ENCODE peak calls at places on chromosome 12, in five cellular contexts. One of them, this sample, is unnamed.

GRCh38 chr12:77686760-77687159 is 143.9 kb upstream of the NAV3 start:
- DNase-seq in Caco-2: no peak
- DNase-seq in ovary: no peak
- DNase-seq in CD4-positive, CD25-positive, alpha-beta regulatory T cell: no peak
- DNase-seq in Peyer's patch: no peak
- DNase-seq in this sample: no peak

GRCh38 chr12:24500466-24501232 is 448.3 kb downstream of the BCAT1 start:
- DNase-seq in Caco-2: no peak
- DNase-seq in ovary: no peak
- DNase-seq in CD4-positive, CD25-positive, alpha-beta regulatory T cell: no peak
- DNase-seq in Peyer's patch: no peak
- DNase-seq in this sample: no peak

GRCh38 chr12:127560041-127560478 is 706.9 kb upstream of the TMEM132C start:
- DNase-seq in Caco-2: no peak
- DNase-seq in ovary: no peak
- DNase-seq in CD4-positive, CD25-positive, alpha-beta regulatory T cell: no peak
- DNase-seq in Peyer's patch: no peak
- DNase-seq in this sample: no peak

GRCh38 chr12:118060301-118061010 is 523 bp downstream of the WSB2 start:
- DNase-seq in Caco-2: peak
- DNase-seq in ovary: peak
- DNase-seq in CD4-positive, CD25-positive, alpha-beta regulatory T cell: peak
- DNase-seq in Peyer's patch: peak
- DNase-seq in this sample: peak

GRCh38 chr12:122057007-122057735 is 21.4 kb upstream of the MLXIP start:
- DNase-seq in Caco-2: no peak
- DNase-seq in ovary: no peak
- DNase-seq in CD4-positive, CD25-positive, alpha-beta regulatory T cell: no peak
- DNase-seq in Peyer's patch: no peak
- DNase-seq in this sample: no peak

GRCh38 chr12:62861586-62861985 is 73.4 kb downstream of the PPM1H start:
- DNase-seq in Caco-2: no peak
- DNase-seq in ovary: no peak
- DNase-seq in CD4-positive, CD25-positive, alpha-beta regulatory T cell: no peak
- DNase-seq in Peyer's patch: no peak
- DNase-seq in this sample: no peak

GRCh38 chr12:2168808-2169207 is 116.0 kb downstream of the CACNA1C start:
- DNase-seq in Caco-2: peak
- DNase-seq in ovary: no peak
- DNase-seq in CD4-positive, CD25-positive, alpha-beta regulatory T cell: no peak
- DNase-seq in Peyer's patch: no peak
- DNase-seq in this sample: no peak

GRCh38 chr12:95202691-95203476 is 14.4 kb downstream of the FGD6 start:
- DNase-seq in Caco-2: no peak
- DNase-seq in ovary: no peak
- DNase-seq in CD4-positive, CD25-positive, alpha-beta regulatory T cell: no peak
- DNase-seq in Peyer's patch: no peak
- DNase-seq in this sample: no peak

GRCh38 chr12:85531345-85531744 is 251.3 kb downstream of the ALX1 start:
- DNase-seq in Caco-2: no peak
- DNase-seq in ovary: no peak
- DNase-seq in CD4-positive, CD25-positive, alpha-beta regulatory T cell: no peak
- DNase-seq in Peyer's patch: no peak
- DNase-seq in this sample: no peak

GRCh38 chr12:115598827-115599226 is 678.7 kb downstream of the MED13L start:
- DNase-seq in Caco-2: no peak
- DNase-seq in ovary: no peak
- DNase-seq in CD4-positive, CD25-positive, alpha-beta regulatory T cell: no peak
- DNase-seq in Peyer's patch: no peak
- DNase-seq in this sample: no peak

GRCh38 chr12:104741072-104741471 is 217.0 kb downstream of the SLC41A2 start:
- DNase-seq in Caco-2: no peak
- DNase-seq in ovary: no peak
- DNase-seq in CD4-positive, CD25-positive, alpha-beta regulatory T cell: no peak
- DNase-seq in Peyer's patch: no peak
- DNase-seq in this sample: no peak

GRCh38 chr12:14575585-14575984 is 7.9 kb upstream of the PLBD1 start:
- DNase-seq in Caco-2: no peak
- DNase-seq in ovary: no peak
- DNase-seq in CD4-positive, CD25-positive, alpha-beta regulatory T cell: no peak
- DNase-seq in Peyer's patch: no peak
- DNase-seq in this sample: no peak

GRCh38 chr12:62581288-62582064 is 114.8 kb downstream of the MON2 start:
- DNase-seq in Caco-2: no peak
- DNase-seq in ovary: no peak
- DNase-seq in CD4-positive, CD25-positive, alpha-beta regulatory T cell: peak
- DNase-seq in Peyer's patch: no peak
- DNase-seq in this sample: no peak

GRCh38 chr12:95259368-95259767 is 41.8 kb downstream of the VEZT start:
- DNase-seq in Caco-2: no peak
- DNase-seq in ovary: no peak
- DNase-seq in CD4-positive, CD25-positive, alpha-beta regulatory T cell: no peak
- DNase-seq in Peyer's patch: no peak
- DNase-seq in this sample: no peak

GRCh38 chr12:68557011-68557715 is 53.5 kb upstream of the RAP1B start:
- DNase-seq in Caco-2: no peak
- DNase-seq in ovary: no peak
- DNase-seq in CD4-positive, CD25-positive, alpha-beta regulatory T cell: no peak
- DNase-seq in Peyer's patch: no peak
- DNase-seq in this sample: no peak

GRCh38 chr12:112112423-112113132 is 4.0 kb upstream of the NAA25 start:
- DNase-seq in Caco-2: no peak
- DNase-seq in ovary: no peak
- DNase-seq in CD4-positive, CD25-positive, alpha-beta regulatory T cell: no peak
- DNase-seq in Peyer's patch: no peak
- DNase-seq in this sample: peak
- H3K4me3 ChIP-seq in Caco-2: no peak
- H3K4me3 ChIP-seq in ovary: no peak
- H3K4me3 ChIP-seq in CD4-positive, CD25-positive, alpha-beta regulatory T cell: no peak
- H3K4me3 ChIP-seq in Peyer's patch: no peak
- H3K4me3 ChIP-seq in this sample: no peak

GRCh38 chr12:6644257-6644596 is 3.0 kb downstream of the ACRBP start:
- DNase-seq in Caco-2: no peak
- DNase-seq in ovary: no peak
- DNase-seq in CD4-positive, CD25-positive, alpha-beta regulatory T cell: no peak
- DNase-seq in Peyer's patch: no peak
- DNase-seq in this sample: no peak
- H3K4me3 ChIP-seq in Caco-2: no peak
- H3K4me3 ChIP-seq in ovary: no peak
- H3K4me3 ChIP-seq in CD4-positive, CD25-positive, alpha-beta regulatory T cell: no peak
- H3K4me3 ChIP-seq in Peyer's patch: no peak
- H3K4me3 ChIP-seq in this sample: no peak

DNA sequence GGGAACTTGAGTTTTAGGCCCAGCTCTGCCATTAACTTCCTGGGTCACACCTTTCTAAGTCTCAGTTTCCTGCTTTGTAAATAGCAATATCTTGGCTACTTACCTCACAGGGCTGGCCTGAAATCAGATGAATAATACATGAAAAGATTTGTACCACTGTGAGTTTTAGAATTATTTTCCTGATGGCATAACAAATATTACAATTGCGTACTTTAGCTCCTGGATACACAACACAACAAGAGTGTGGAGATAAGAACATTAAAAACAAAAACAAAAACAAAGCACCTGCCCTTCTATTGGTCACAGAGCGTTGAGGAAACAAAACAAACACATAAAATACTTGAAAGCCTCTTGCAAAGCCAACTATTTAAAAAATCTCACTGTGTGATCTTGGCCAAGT is 4.9 kb upstream of the HDAC7 start:
- DNase-seq in Caco-2: no peak
- DNase-seq in ovary: no peak
- DNase-seq in CD4-positive, CD25-positive, alpha-beta regulatory T cell: no peak
- DNase-seq in Peyer's patch: no peak
- DNase-seq in this sample: no peak
- H3K4me3 ChIP-seq in Caco-2: no peak
- H3K4me3 ChIP-seq in ovary: no peak
- H3K4me3 ChIP-seq in CD4-positive, CD25-positive, alpha-beta regulatory T cell: peak
- H3K4me3 ChIP-seq in Peyer's patch: no peak
- H3K4me3 ChIP-seq in this sample: no peak

DNA sequence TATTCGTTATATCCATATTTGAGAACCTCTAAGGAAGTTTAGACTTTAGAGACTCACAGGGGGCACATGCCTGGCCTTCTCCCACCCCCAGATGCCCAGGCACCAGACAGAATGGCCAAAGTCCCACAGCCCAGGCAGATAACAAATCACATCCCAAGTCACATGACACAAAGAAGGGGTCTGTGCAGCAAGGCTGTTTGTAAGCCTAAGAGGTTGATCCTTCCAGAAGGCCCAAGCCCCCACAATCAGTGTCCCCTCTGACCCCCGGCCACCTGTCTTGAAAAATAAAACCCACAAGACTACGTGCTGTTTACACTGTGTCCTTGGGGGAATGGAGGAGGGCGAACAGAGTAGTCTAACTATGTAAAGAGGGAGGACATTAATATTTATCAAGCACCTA is 5.1 kb downstream of the CTDSP2 start:
- DNase-seq in Caco-2: no peak
- DNase-seq in ovary: no peak
- DNase-seq in CD4-positive, CD25-positive, alpha-beta regulatory T cell: no peak
- DNase-seq in Peyer's patch: no peak
- DNase-seq in this sample: no peak
- H3K4me3 ChIP-seq in Caco-2: no peak
- H3K4me3 ChIP-seq in ovary: peak
- H3K4me3 ChIP-seq in CD4-positive, CD25-positive, alpha-beta regulatory T cell: peak
- H3K4me3 ChIP-seq in Peyer's patch: no peak
- H3K4me3 ChIP-seq in this sample: peak

GRCh38 chr12:69874606-69875005 is 49.6 kb downstream of the MYRFL start:
- DNase-seq in Caco-2: no peak
- DNase-seq in ovary: no peak
- DNase-seq in CD4-positive, CD25-positive, alpha-beta regulatory T cell: no peak
- DNase-seq in Peyer's patch: no peak
- DNase-seq in this sample: no peak

GRCh38 chr12:69875416-69875815 is 50.4 kb downstream of the MYRFL start:
- DNase-seq in Caco-2: no peak
- DNase-seq in ovary: no peak
- DNase-seq in CD4-positive, CD25-positive, alpha-beta regulatory T cell: no peak
- DNase-seq in Peyer's patch: no peak
- DNase-seq in this sample: no peak

GRCh38 chr12:69880566-69880965 is 55.5 kb downstream of the MYRFL start:
- DNase-seq in Caco-2: no peak
- DNase-seq in ovary: no peak
- DNase-seq in CD4-positive, CD25-positive, alpha-beta regulatory T cell: no peak
- DNase-seq in Peyer's patch: no peak
- DNase-seq in this sample: no peak

GRCh38 chr12:69881771-69882170 is 56.7 kb downstream of the MYRFL start:
- DNase-seq in Caco-2: no peak
- DNase-seq in ovary: no peak
- DNase-seq in CD4-positive, CD25-positive, alpha-beta regulatory T cell: no peak
- DNase-seq in Peyer's patch: no peak
- DNase-seq in this sample: no peak

GRCh38 chr12:69879007-69879960 is 54.3 kb downstream of the MYRFL start:
- DNase-seq in Caco-2: peak
- DNase-seq in ovary: peak
- DNase-seq in CD4-positive, CD25-positive, alpha-beta regulatory T cell: peak
- DNase-seq in Peyer's patch: peak
- DNase-seq in this sample: peak
- H3K4me3 ChIP-seq in Caco-2: peak
- H3K4me3 ChIP-seq in ovary: no peak
- H3K4me3 ChIP-seq in CD4-positive, CD25-positive, alpha-beta regulatory T cell: no peak
- H3K4me3 ChIP-seq in Peyer's patch: no peak
- H3K4me3 ChIP-seq in this sample: no peak

DNA sequence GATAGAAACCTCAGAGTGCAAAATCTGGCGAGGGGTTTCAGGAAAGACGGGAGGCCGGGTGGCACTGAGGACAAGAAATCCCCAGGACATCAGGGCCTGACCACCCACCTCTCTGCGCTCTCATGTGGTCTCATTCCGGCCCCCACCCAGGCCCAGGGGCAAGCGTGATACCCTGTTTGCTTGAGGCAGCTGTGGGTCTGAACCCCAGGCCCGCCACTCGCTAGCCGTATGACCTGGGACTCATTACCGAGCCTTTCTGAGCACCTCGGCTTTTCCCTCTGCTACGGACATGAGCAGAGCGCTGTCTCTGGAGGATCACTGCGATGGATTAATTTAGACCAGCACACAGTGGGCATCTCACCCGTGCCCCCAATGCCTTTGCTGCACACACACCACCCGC is 25.5 kb upstream of the BCDIN3D start:
- DNase-seq in Caco-2: no peak
- DNase-seq in ovary: peak
- DNase-seq in CD4-positive, CD25-positive, alpha-beta regulatory T cell: no peak
- DNase-seq in Peyer's patch: no peak
- DNase-seq in this sample: no peak
- H3K4me3 ChIP-seq in Caco-2: no peak
- H3K4me3 ChIP-seq in ovary: no peak
- H3K4me3 ChIP-seq in CD4-positive, CD25-positive, alpha-beta regulatory T cell: no peak
- H3K4me3 ChIP-seq in Peyer's patch: no peak
- H3K4me3 ChIP-seq in this sample: no peak